ENCODE peak calls at places on chromosomes 6 and 20, in seven cellular contexts. C is H1, F is GM12891, M is HepG2, A is SK-N-SH, I is K562, T is GM12878. V is an unnamed sample.

GRCh38 chr6:116571683-116572000 is 338 bp downstream of the RWDD1 start:
- DNase-seq in I (no peak), C (no peak), F (no peak), A (no peak), T (no peak), M (no peak), V (no peak)

GRCh38 chr6:125307964-125308615 is 6.3 kb upstream of the HDDC2 start:
- DNase-seq in F (no peak), C (no peak), M (no peak), T (no peak), A (no peak), I (no peak), V (no peak)

GRCh38 chr6:53822355-53823115 is 27.7 kb downstream of the LRRC1 start:
- DNase-seq in I (no peak), T (no peak), A (no peak), M (no peak), F (no peak), C (no peak), V (no peak)

GRCh38 chr6:46296586-46296985 is 125.8 kb upstream of the ENPP5 start:
- DNase-seq in A (no peak), M (no peak), F (no peak), T (no peak), C (no peak), I (no peak), V (no peak)

GRCh38 chr6:16338577-16339262 is 100.3 kb downstream of the GMPR start:
- DNase-seq in T (no peak), F (no peak), M (no peak), A (peak; percentile 59), C (no peak), I (no peak), V (no peak)

GRCh38 chr6:109493865-109494264 is 10.8 kb upstream of the ZBTB24 start:
- DNase-seq in A (no peak), T (no peak), F (no peak), I (no peak), C (no peak), M (no peak), V (no peak)

GRCh38 chr6:25172819-25173218 is 106.4 kb upstream of the CARMIL1 start:
- DNase-seq in F (no peak), M (no peak), C (peak; percentile 7), A (no peak), I (no peak), T (no peak), V (no peak)

GRCh38 chr6:15989397-15989796 is 139.5 kb upstream of the MYLIP start:
- DNase-seq in M (no peak), I (no peak), T (peak; percentile 72), A (no peak), F (no peak), C (no peak), V (no peak)

GRCh38 chr6:38391909-38392614 is 247.7 kb downstream of the BTBD9 start:
- DNase-seq in A (no peak), I (no peak), M (no peak), F (no peak), C (no peak), T (no peak), V (no peak)

GRCh38 chr6:109465772-109466171 is 10.2 kb upstream of the MICAL1 start:
- DNase-seq in I (no peak), T (no peak), F (no peak), C (no peak), M (no peak), A (no peak), V (no peak)

GRCh38 chr6:29676981-29677601 is 3.9 kb downstream of the ZFP57 start:
- DNase-seq in A (no peak), F (no peak), M (no peak), C (no peak), T (no peak), I (no peak), V (no peak)
- TF ChIP-seq TAF1 in A (no peak), F (no peak), M (no peak), C (no peak), T (no peak), I (no peak), V (no peak)

GRCh38 chr6:137219664-137220252 is 573 bp upstream of the IFNGR1 start:
- DNase-seq in A (no peak), C (no peak), F (no peak), M (no peak), I (no peak), T (no peak), V (no peak)

GRCh38 chr6:137218473-137218916 is 690 bp downstream of the IFNGR1 start:
- DNase-seq in T (peak; percentile 66), A (peak; percentile 35), M (peak; percentile 36), C (no peak), I (peak; percentile 38), F (no peak), V (no peak)

GRCh38 chr6:137218917-137219663 is at the start of gene IFNGR1:
- DNase-seq in A (peak; percentile 95), T (peak; percentile 81), M (peak; percentile 98), F (peak; percentile 62), C (peak; percentile 70), I (peak; percentile 97), V (peak; percentile 75)

GRCh38 chr6:137216875-137217553 is 2.2 kb downstream of the IFNGR1 start:
- DNase-seq in M (peak; percentile 43), A (no peak), F (no peak), I (no peak), T (no peak), C (no peak), V (no peak)

DNA sequence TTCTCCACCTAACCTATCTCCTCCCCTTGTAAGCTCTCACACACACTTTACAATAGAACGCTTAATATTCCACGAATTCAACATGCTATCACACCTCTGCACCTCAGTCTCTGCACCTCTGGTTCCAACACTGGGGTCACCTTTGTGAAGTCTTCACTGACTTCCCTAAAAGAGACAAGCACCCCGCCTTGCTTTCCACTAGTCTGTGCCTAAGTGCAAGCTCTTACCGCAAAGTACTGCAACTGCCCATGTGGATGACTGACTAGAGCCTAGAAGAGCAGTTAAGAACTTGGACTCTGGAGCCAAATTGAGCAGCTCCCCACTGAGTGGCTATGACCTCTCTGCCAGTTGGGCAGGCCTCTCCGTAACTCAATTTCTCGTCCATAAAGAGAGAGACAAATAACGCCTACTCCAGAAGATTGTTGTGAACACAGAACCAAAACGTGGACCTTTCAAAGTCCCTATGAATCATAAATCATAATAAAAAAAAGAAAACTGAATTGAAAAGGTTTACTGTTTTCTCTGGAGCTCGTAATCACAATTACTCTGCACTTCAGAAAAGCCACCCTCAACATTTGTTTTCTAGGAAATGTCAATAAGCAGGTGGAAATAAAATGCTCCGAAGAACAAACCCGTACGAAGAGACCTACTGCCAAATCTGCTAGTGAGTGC is 1.2 kb downstream of the IFNGR1 start:
- DNase-seq in T (no peak), C (no peak), A (no peak), I (no peak), F (no peak), M (peak; percentile 75), V (no peak)
- TF ChIP-seq POLR2AphosphoS5 in T (no peak), C (no peak), A (no peak), I (no peak), F (no peak), M (no peak), V (no peak)

DNA sequence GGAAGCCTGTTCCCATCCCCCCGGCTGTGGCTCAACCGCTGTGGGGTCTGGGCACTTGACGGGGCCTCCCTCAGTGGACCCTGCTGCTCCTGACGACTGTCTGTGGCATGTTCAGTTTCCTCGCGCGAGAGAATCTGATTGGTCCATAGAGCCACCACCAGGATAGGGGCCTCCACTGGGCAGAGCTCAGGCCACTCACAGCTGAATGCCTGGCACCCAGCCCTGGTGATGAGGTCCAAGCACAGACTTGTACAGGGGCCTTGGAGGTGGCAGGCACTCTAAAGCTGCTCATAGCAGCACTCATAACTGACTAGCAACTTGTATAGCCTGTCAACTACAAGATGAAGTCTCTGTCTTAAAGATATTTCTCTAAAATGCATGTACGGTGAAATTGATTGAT is 368.1 kb downstream of the NRN1 start:
- DNase-seq in A (no peak), C (no peak), F (no peak), I (no peak), M (no peak), T (no peak), V (no peak)
- TF ChIP-seq TAF1 in A (no peak), C (no peak), F (no peak), I (no peak), M (no peak), T (no peak), V (no peak)

GRCh38 chr20:62952373-62953166 is at the start of gene SLC17A9:
- DNase-seq in A (no peak), T (peak; percentile 37), C (no peak), M (peak; percentile 94), F (peak; percentile 86), I (peak; percentile 32), V (peak; percentile 91)
- TF ChIP-seq POLR2AphosphoS5 in A (no peak), T (peak; percentile 67), C (no peak), M (peak; percentile 96), F (peak; percentile 68), I (no peak), V (no peak)

DNA sequence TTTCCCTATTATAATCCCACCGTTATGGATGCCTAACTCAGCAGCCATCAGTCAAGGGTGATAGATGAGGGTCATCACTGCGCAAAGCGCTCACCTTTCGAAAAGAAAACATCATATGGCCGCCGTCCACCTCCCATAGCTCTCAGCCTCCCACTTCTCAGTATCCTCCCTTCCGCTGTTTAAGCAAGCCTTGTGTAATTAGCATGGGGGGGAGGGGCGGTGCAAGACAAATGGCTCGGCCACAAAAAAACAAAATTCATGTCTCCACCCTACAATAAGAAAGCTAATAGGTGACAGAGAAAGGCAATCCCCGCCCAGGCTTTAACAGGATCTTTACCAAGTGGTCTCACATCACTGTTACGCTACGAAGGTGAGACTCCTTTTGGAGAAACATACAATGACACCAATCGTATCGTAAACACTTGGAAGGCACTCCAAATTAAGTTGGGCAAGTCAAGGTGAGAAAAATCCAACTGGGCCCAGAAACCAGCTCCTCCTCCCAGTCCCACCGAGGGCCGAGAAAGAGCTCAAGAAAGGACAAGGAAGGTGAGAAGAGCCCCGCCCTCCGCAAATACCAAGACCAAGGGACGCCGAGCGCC is 645 bp downstream of the DDX39B start:
- DNase-seq in F (no peak), A (peak; percentile 52), T (no peak), I (peak; percentile 61), C (no peak), M (peak; percentile 63), V (no peak)
- TF ChIP-seq TAF1 in F (no peak), A (no peak), T (no peak), I (no peak), C (no peak), M (no peak), V (no peak)

DNA sequence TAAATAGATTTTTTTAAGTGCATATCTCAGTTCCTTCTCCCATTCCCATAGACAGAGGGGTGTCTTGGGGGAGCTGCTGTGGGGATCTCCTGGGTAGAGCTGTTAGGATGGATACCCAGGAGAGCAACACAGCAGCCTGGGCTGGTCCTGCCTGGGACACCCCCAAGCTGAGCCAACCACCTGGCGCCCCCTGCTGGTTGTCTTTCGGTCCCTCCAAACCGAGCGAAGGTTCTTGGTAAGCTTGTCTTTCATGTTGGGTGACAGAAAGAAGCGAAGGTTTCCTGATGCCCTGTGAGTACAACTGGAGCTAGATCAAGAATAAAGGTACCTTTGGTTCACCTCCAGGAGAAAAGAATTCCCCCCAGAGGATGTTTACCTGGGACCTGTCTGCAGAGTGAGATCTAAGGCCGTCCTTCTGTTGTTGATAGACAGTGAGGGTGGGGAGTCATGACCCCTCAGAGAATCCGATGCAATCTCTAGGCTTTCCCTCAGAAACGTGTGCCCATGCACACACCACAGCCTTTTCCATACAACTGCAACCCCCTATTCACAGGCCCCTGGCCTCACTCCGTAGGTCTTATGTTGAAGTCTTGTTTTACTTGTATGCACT is 50.8 kb downstream of the SNX9 start:
- DNase-seq in C (peak; percentile 70), M (peak; percentile 64), A (peak; percentile 71), F (peak; percentile 40), T (peak; percentile 16), I (peak; percentile 78), V (peak; percentile 40)
- TF ChIP-seq POLR2AphosphoS5 in C (no peak), M (no peak), A (no peak), F (no peak), T (no peak), I (peak; percentile 30), V (no peak)